ENCODE peak calls at places on chromosomes 11 and 22, in five cellular contexts. U is HS-5; B is SK-N-SH; Q is BJ; H is activated CD4-positive, alpha-beta T cell treated with anti-CD3 and anti-CD28 coated beads, Interleukin-2, amount 50 U/mL, for 1 hour. Y is an unnamed sample.
A peak's percentile ranks its signal among the peaks of the same experiment; 100 is the strongest.

GRCh38 chr11:86575927-86576326 is 96.5 kb downstream of the ME3 start:
- DNase-seq in U (no peak), B (no peak), Q (no peak), H (no peak), Y (no peak)

GRCh38 chr22:27561301-27561820 is 240.2 kb downstream of the MN1 start:
- DNase-seq in U (no peak), B (no peak), Q (no peak), H (no peak), Y (no peak)

GRCh38 chr11:747176-748006 is at the start of gene TALDO1:
- DNase-seq in U (peak; percentile 25), B (peak; percentile 99), Q (peak; percentile 30), H (peak; percentile 72), Y (peak; percentile 10)

GRCh38 chr11:71323876-71324526 is 71.6 kb upstream of the SHANK2 start:
- DNase-seq in U (no peak), B (no peak), Q (no peak), H (no peak), Y (no peak)

GRCh38 chr22:48567213-48567975 is 1260.3 kb downstream of the BRD1 start:
- DNase-seq in U (no peak), B (peak; percentile 83), Q (no peak), H (no peak), Y (no peak)

GRCh38 chr11:26753738-26754504 is 32.1 kb upstream of the SLC5A12 start:
- DNase-seq in U (no peak), B (peak; percentile 45), Q (peak; percentile 26), H (no peak), Y (peak; percentile 55)

GRCh38 chr22:17258015-17258827 is 39.0 kb upstream of the ADA2 start:
- DNase-seq in U (no peak), B (peak; percentile 61), Q (no peak), H (peak; percentile 24), Y (no peak)

GRCh38 chr11:74005721-74006517 is 3.0 kb downstream of the UCP3 start:
- DNase-seq in U (no peak), B (peak; percentile 14), Q (no peak), H (no peak), Y (no peak)

GRCh38 chr11:75346912-75347647 is 4.4 kb downstream of the ARRB1 start:
- DNase-seq in U (no peak), B (no peak), Q (no peak), H (no peak), Y (no peak)

GRCh38 chr11:2303627-2304155 is 1.9 kb downstream of the TSPAN32 start:
- DNase-seq in U (no peak), B (peak; percentile 74), Q (no peak), H (no peak), Y (no peak)

GRCh38 chr11:18958221-18958910 is 19.2 kb upstream of the MRGPRX1 start:
- DNase-seq in U (no peak), B (no peak), Q (no peak), H (no peak), Y (no peak)

GRCh38 chr11:28483072-28483867 is 375.1 kb downstream of the METTL15 start:
- DNase-seq in U (no peak), B (no peak), Q (no peak), H (no peak), Y (no peak)

GRCh38 chr22:25350551-25350971 is 131.1 kb downstream of the CRYBB2 start:
- DNase-seq in U (no peak), B (no peak), Q (no peak), H (no peak), Y (no peak)

GRCh38 chr22:19663286-19663815 is 51.0 kb upstream of the SEPTIN5 start:
- DNase-seq in U (peak; percentile 29), B (peak; percentile 90), Q (no peak), H (no peak), Y (peak; percentile 73)

GRCh38 chr22:48750826-48751440 is 1076.7 kb downstream of the BRD1 start:
- DNase-seq in U (no peak), B (no peak), Q (no peak), H (no peak), Y (no peak)

GRCh38 chr11:8338138-8338537 is 74.5 kb upstream of the LMO1 start:
- DNase-seq in U (no peak), B (peak; percentile 94), Q (no peak), H (no peak), Y (no peak)

GRCh38 chr11:113082501-113082900 is 121.3 kb downstream of the NCAM1 start:
- DNase-seq in U (no peak), B (no peak), Q (no peak), H (no peak), Y (no peak)

GRCh38 chr11:34790620-34791019 is 125.6 kb downstream of the APIP start:
- DNase-seq in U (no peak), B (no peak), Q (no peak), H (no peak), Y (no peak)

GRCh38 chr11:65538915-65539374 is 14.1 kb downstream of the SCYL1 start:
- DNase-seq in U (no peak), B (no peak), Q (no peak), H (no peak), Y (no peak)

GRCh38 chr11:83219095-83219494 is 25.6 kb downstream of the ANKRD42 start:
- DNase-seq in U (no peak), B (peak; percentile 23), Q (no peak), H (no peak), Y (no peak)

GRCh38 chr22:36055376-36056310 is 27.0 kb upstream of the RBFOX2 start:
- DNase-seq in U (no peak), B (no peak), Q (no peak), H (no peak), Y (peak; percentile 13)

GRCh38 chr22:35432226-35432905 is 32.4 kb downstream of the MCM5 start:
- DNase-seq in U (no peak), B (no peak), Q (no peak), H (no peak), Y (no peak)

GRCh38 chr11:122733301-122733686 is 77.8 kb downstream of the UBASH3B start:
- DNase-seq in U (no peak), B (no peak), Q (no peak), H (no peak), Y (no peak)